ENCODE peak calls at places on chromosome X, in five cellular contexts. T is H1, X is mesenchymal stem cell, W is IMR-90, V is neuronal stem cell. S is an unnamed sample.
A peak's percentile ranks its signal among the peaks of the same experiment; 100 is the strongest.

GRCh38 chrX:123219916-123220315 is 35.8 kb downstream of the GRIA3 start:
- DNase-seq in T (no peak), X (no peak), V (no peak), W (no peak), S (no peak)

GRCh38 chrX:68823413-68824151 is 5.2 kb upstream of the EFNB1 start:
- DNase-seq in W (no peak), X (no peak), T (no peak), V (no peak), S (no peak)

GRCh38 chrX:120235284-120235683 is 15.3 kb upstream of the ZBTB33 start:
- DNase-seq in V (no peak), X (no peak), T (no peak), W (no peak), S (no peak)

GRCh38 chrX:130975947-130976346 is 72.9 kb upstream of the ENOX2 start:
- DNase-seq in V (peak; percentile 17), T (peak; percentile 45), W (peak; percentile 48), X (peak; percentile 70), S (peak; percentile 42)

GRCh38 chrX:150547511-150548115 is 20.8 kb upstream of the MTM1 start:
- DNase-seq in W (no peak), T (peak; percentile 57), V (no peak), X (peak; percentile 54), S (peak; percentile 21)

GRCh38 chrX:10049246-10049645 is 82.1 kb downstream of the CLDN34 start:
- DNase-seq in V (no peak), W (peak; percentile 4), T (no peak), X (no peak), S (no peak)

GRCh38 chrX:108726748-108727147 is 9.6 kb downstream of the IRS4 start:
- DNase-seq in T (no peak), V (no peak), W (no peak), X (no peak), S (no peak)

GRCh38 chrX:56792270-56793111 is 63.4 kb downstream of the NBDY start:
- DNase-seq in W (no peak), V (no peak), X (no peak), T (no peak), S (no peak)

GRCh38 chrX:126164689-126165400 is 1.2 kb downstream of the DCAF12L2 start:
- DNase-seq in T (peak; percentile 39), V (no peak), X (no peak), W (no peak), S (no peak)

GRCh38 chrX:2705036-2705435 is 13.9 kb downstream of the CD99 start:
- DNase-seq in X (peak; percentile 81), T (no peak), V (no peak), W (no peak), S (no peak)

GRCh38 chrX:40323977-40324376 is 226.2 kb upstream of the BCOR start:
- DNase-seq in W (no peak), X (no peak), T (no peak), V (no peak), S (no peak)

GRCh38 chrX:40329616-40330015 is 231.9 kb upstream of the BCOR start:
- DNase-seq in X (no peak), W (no peak), T (no peak), V (no peak), S (no peak)

GRCh38 chrX:40326186-40326965 is 228.6 kb upstream of the BCOR start:
- DNase-seq in T (no peak), V (no peak), W (no peak), X (no peak), S (peak; percentile 23)

GRCh38 chrX:40325161-40325560 is 227.4 kb upstream of the BCOR start:
- DNase-seq in W (no peak), V (no peak), X (no peak), T (no peak), S (peak; percentile 51)

DNA sequence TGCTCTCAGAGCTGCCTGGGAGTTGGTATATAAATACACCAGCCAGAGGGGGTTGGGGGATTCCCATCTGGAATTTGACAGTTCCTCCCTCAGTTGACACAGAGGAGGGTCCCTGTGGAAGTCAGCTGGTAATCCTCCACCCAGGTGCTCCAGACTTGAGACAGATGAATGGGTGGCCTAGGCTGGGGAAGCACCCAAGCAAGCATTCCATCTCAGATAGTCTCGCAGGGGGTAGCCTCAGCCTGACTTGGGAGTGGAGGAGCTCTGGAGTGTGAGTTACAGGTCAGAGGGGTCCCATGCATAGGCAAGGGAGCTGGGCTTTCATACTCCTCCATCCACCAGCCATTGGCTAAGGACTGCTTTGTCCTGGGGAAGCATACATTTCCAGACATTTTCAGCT is 229.3 kb upstream of the BCOR start:
- DNase-seq in T (no peak), X (no peak), V (no peak), W (no peak), S (no peak)
- H3K4me3 ChIP-seq in T (no peak overlapping the region), X (no peak overlapping the region), V (no peak overlapping the region), W (no peak overlapping the region), S (no peak overlapping the region)

GRCh38 chrX:15619053-15619772 is 18.5 kb upstream of the ACE2 start:
- DNase-seq in W (peak; percentile 2), T (no peak), V (no peak), X (no peak), S (peak; percentile 77)

GRCh38 chrX:15617111-15617510 is 16.4 kb upstream of the ACE2 start:
- DNase-seq in X (no peak), V (no peak), W (no peak), T (no peak), S (peak; percentile 7)

DNA sequence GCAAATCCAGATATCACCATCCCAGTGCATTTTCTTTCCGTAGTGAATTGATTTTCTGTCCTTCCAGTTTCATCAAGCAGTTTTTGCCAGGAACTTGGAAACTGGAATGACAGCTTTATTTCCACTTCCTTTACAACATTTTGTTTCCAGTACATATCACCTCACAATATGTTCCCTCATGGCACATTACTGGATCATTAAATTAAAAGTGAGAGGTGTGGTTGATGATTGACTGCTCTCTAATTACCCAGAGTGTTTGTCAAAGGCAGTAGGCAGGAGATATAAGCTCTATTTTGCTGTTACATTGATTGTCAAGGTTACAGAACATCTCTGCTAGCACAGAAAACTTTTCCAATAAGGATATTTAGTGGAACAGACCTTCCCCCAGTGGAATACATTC is 22.3 kb upstream of the ACE2 start:
- DNase-seq in T (no peak), V (no peak), W (no peak), X (no peak), S (no peak)
- H3K18ac ChIP-seq in T (no peak overlapping the region), V (no peak overlapping the region), W (no peak overlapping the region), X (no peak overlapping the region), S (no peak overlapping the region)

DNA sequence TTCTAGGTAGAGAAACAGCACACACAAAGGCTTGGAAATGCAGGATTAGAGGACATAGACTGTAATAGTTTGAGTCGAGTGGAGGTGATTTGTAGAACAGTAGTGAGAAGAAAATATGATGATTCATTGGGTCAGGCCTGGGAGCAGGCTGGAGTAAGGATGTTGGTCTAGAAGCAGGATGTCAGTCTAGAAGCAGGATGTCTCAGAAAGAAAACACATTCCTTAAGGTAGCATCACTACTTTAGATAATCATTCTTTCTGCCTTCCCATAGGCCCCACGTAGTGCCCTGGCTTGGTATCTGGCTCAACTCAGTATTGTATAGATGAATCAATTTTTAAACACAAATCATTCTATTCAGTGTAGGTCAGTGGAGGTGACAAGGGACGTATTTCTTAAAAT is 11.2 kb upstream of the DACH2 start:
- DNase-seq in T (no peak), W (peak; percentile 74), V (no peak), X (no peak), S (no peak)
- H2AFZ ChIP-seq in T (no peak overlapping the region), W (no peak overlapping the region), V (no peak overlapping the region), X (no peak overlapping the region), S (no peak overlapping the region)

DNA sequence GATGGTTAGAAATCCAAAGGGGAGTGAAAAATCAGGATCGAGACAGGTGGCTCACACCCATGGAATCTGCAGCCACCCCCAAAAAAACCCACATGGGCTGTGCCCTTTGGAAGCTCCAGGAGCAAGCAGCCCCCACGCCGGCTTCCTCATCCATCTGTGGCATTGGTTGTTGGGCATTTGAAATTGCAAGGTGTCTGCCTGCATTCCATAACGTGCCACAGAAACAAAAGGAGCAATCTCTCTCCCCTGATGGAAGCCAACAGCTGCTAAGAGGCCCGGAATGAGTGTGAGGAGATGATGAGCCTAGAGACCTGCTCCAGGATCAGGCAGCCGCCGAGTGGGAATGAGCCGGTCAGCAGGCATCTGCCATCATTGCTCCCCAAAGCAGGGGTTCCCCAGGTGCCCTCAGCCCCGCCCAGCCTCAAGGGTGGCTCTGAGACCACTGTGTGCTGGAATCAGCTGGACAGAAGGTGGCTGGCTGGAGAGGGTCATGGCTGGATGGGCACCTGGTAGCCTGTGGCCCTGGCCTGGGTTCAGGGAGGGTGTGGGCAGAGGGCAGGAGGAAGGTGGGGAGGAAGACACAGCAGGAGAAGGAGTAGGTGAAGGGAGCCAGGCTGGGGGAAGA is 113.2 kb downstream of the CRLF2 start:
- DNase-seq in T (no peak), X (no peak), W (no peak), V (no peak), S (no peak)
- H3K4me3 ChIP-seq in T (no peak overlapping the region), X (no peak overlapping the region), W (no peak overlapping the region), V (no peak overlapping the region), S (no peak overlapping the region)

DNA sequence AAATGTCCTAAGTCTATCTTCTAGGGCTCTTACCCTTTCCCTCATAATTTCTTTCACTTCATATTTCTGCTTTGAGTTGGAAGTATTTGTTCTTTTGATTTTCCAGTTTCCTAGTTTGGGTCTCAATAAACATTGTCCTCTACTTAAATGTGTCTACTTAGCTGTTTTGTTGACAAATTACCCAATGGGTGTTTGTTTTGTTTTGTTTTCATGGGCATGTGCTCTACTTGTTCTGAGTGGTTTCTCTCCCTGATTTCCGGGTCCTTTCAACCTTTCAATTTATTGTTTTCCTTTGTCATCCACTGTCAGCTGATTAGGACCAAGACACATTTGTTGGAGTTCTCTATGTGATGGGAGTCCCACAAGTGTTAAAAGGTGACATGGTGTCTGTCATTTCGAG is 1181.4 kb downstream of the RPA4 start:
- DNase-seq in W (no peak), T (no peak), V (no peak), X (no peak), S (no peak)
- H3K18ac ChIP-seq in W (no peak overlapping the region), T (no peak overlapping the region), V (no peak overlapping the region), X (no peak overlapping the region), S (no peak overlapping the region)

GRCh38 chrX:115234220-115234557 is 293 bp upstream of the LRCH2 start:
- DNase-seq in V (no peak), T (no peak), W (no peak), X (peak; percentile 65), S (no peak)
- H2AFZ ChIP-seq in V (peak overlapping the region; percentile 91), T (peak overlapping the region; percentile 81), W (peak overlapping the region; percentile 80), X (no peak overlapping the region), S (no peak overlapping the region)

S was measured in trophoblast cell.